ENCODE peak calls at places on chromosomes 3 and 15, in nine cellular contexts. One of them, this sample, is unnamed.

GRCh38 chr3:15223684-15224575 is 17.9 kb downstream of the CAPN7 start:
- ATAC-seq in stimulated activated naive B cell treated with anti-CD40 and anti-IgM and Interleukin-4, amounts not matched to agents 10 μg/mL and 1 μg/mL and 100 μg/mL, for 72 hours: no peak
- ATAC-seq in GM12878: no peak
- ATAC-seq in activated CD8-positive, alpha-beta T cell treated with anti-CD3 and anti-CD28 coated beads for 36 hours: no peak
- ATAC-seq in activated T-helper 17 cell treated with anti-CD3 and anti-CD28 coated beads, Interleukin-2, amount 50 U/mL, for 72 hours: no peak
- ATAC-seq in mucosa of descending colon: no peak
- ATAC-seq in activated CD4-positive, alpha-beta T cell treated with anti-CD3 and anti-CD28 coated beads for 36 hours: no peak
- ATAC-seq in pancreas: no peak
- ATAC-seq in upper lobe of right lung: no peak
- ATAC-seq in this sample: no peak

GRCh38 chr3:113287818-113288648 is 76.7 kb downstream of the BOC start:
- ATAC-seq in mucosa of descending colon: peak; percentile 58
- ATAC-seq in pancreas: peak; percentile 71
- ATAC-seq in GM12878: peak; percentile 65
- ATAC-seq in activated CD8-positive, alpha-beta T cell treated with anti-CD3 and anti-CD28 coated beads for 36 hours: peak; percentile 66
- ATAC-seq in activated CD4-positive, alpha-beta T cell treated with anti-CD3 and anti-CD28 coated beads for 36 hours: no peak
- ATAC-seq in upper lobe of right lung: peak; percentile 76
- ATAC-seq in stimulated activated naive B cell treated with anti-CD40 and anti-IgM and Interleukin-4, amounts not matched to agents 10 μg/mL and 1 μg/mL and 100 μg/mL, for 72 hours: no peak
- ATAC-seq in activated T-helper 17 cell treated with anti-CD3 and anti-CD28 coated beads, Interleukin-2, amount 50 U/mL, for 72 hours: peak; percentile 38
- ATAC-seq in this sample: no peak

GRCh38 chr3:186930639-186931486 is 537 bp downstream of the ST6GAL1 start:
- ATAC-seq in activated CD4-positive, alpha-beta T cell treated with anti-CD3 and anti-CD28 coated beads for 36 hours: peak; percentile 80
- ATAC-seq in GM12878: peak; percentile 92
- ATAC-seq in mucosa of descending colon: peak; percentile 84
- ATAC-seq in pancreas: peak; percentile 68
- ATAC-seq in stimulated activated naive B cell treated with anti-CD40 and anti-IgM and Interleukin-4, amounts not matched to agents 10 μg/mL and 1 μg/mL and 100 μg/mL, for 72 hours: peak; percentile 87
- ATAC-seq in activated CD8-positive, alpha-beta T cell treated with anti-CD3 and anti-CD28 coated beads for 36 hours: peak; percentile 77
- ATAC-seq in upper lobe of right lung: peak; percentile 86
- ATAC-seq in activated T-helper 17 cell treated with anti-CD3 and anti-CD28 coated beads, Interleukin-2, amount 50 U/mL, for 72 hours: peak; percentile 72
- ATAC-seq in this sample: peak; percentile 91

GRCh38 chr15:41659855-41660234 is 360 bp upstream of the MGA start:
- ATAC-seq in activated T-helper 17 cell treated with anti-CD3 and anti-CD28 coated beads, Interleukin-2, amount 50 U/mL, for 72 hours: peak; percentile 10
- ATAC-seq in GM12878: no peak
- ATAC-seq in activated CD4-positive, alpha-beta T cell treated with anti-CD3 and anti-CD28 coated beads for 36 hours: no peak
- ATAC-seq in mucosa of descending colon: no peak
- ATAC-seq in upper lobe of right lung: peak; percentile 5
- ATAC-seq in activated CD8-positive, alpha-beta T cell treated with anti-CD3 and anti-CD28 coated beads for 36 hours: no peak
- ATAC-seq in pancreas: peak; percentile 2
- ATAC-seq in stimulated activated naive B cell treated with anti-CD40 and anti-IgM and Interleukin-4, amounts not matched to agents 10 μg/mL and 1 μg/mL and 100 μg/mL, for 72 hours: peak; percentile 24
- ATAC-seq in this sample: peak; percentile 34

GRCh38 chr3:17680530-17680929 is 61.9 kb downstream of the TBC1D5 start:
- ATAC-seq in pancreas: no peak
- ATAC-seq in stimulated activated naive B cell treated with anti-CD40 and anti-IgM and Interleukin-4, amounts not matched to agents 10 μg/mL and 1 μg/mL and 100 μg/mL, for 72 hours: no peak
- ATAC-seq in upper lobe of right lung: no peak
- ATAC-seq in GM12878: peak; percentile 42
- ATAC-seq in activated T-helper 17 cell treated with anti-CD3 and anti-CD28 coated beads, Interleukin-2, amount 50 U/mL, for 72 hours: no peak
- ATAC-seq in activated CD4-positive, alpha-beta T cell treated with anti-CD3 and anti-CD28 coated beads for 36 hours: no peak
- ATAC-seq in mucosa of descending colon: no peak
- ATAC-seq in activated CD8-positive, alpha-beta T cell treated with anti-CD3 and anti-CD28 coated beads for 36 hours: no peak
- ATAC-seq in this sample: no peak

GRCh38 chr3:12629560-12629959 is 34.4 kb downstream of the RAF1 start:
- ATAC-seq in upper lobe of right lung: peak; percentile 58
- ATAC-seq in mucosa of descending colon: peak; percentile 74
- ATAC-seq in activated CD8-positive, alpha-beta T cell treated with anti-CD3 and anti-CD28 coated beads for 36 hours: no peak
- ATAC-seq in stimulated activated naive B cell treated with anti-CD40 and anti-IgM and Interleukin-4, amounts not matched to agents 10 μg/mL and 1 μg/mL and 100 μg/mL, for 72 hours: no peak
- ATAC-seq in activated T-helper 17 cell treated with anti-CD3 and anti-CD28 coated beads, Interleukin-2, amount 50 U/mL, for 72 hours: no peak
- ATAC-seq in activated CD4-positive, alpha-beta T cell treated with anti-CD3 and anti-CD28 coated beads for 36 hours: no peak
- ATAC-seq in GM12878: no peak
- ATAC-seq in pancreas: peak; percentile 73
- ATAC-seq in this sample: no peak

GRCh38 chr3:183265713-183266417 is 12.8 kb downstream of the B3GNT5 start:
- ATAC-seq in mucosa of descending colon: peak; percentile 93
- ATAC-seq in GM12878: peak; percentile 65
- ATAC-seq in activated CD8-positive, alpha-beta T cell treated with anti-CD3 and anti-CD28 coated beads for 36 hours: peak; percentile 93
- ATAC-seq in pancreas: peak; percentile 62
- ATAC-seq in activated T-helper 17 cell treated with anti-CD3 and anti-CD28 coated beads, Interleukin-2, amount 50 U/mL, for 72 hours: peak; percentile 96
- ATAC-seq in stimulated activated naive B cell treated with anti-CD40 and anti-IgM and Interleukin-4, amounts not matched to agents 10 μg/mL and 1 μg/mL and 100 μg/mL, for 72 hours: no peak
- ATAC-seq in upper lobe of right lung: peak; percentile 11
- ATAC-seq in activated CD4-positive, alpha-beta T cell treated with anti-CD3 and anti-CD28 coated beads for 36 hours: peak; percentile 98
- ATAC-seq in this sample: no peak

GRCh38 chr15:63042879-63043340 is 363 bp downstream of the TPM1 start:
- ATAC-seq in GM12878: no peak
- ATAC-seq in activated CD4-positive, alpha-beta T cell treated with anti-CD3 and anti-CD28 coated beads for 36 hours: no peak
- ATAC-seq in pancreas: peak; percentile 10
- ATAC-seq in upper lobe of right lung: peak; percentile 3
- ATAC-seq in activated CD8-positive, alpha-beta T cell treated with anti-CD3 and anti-CD28 coated beads for 36 hours: no peak
- ATAC-seq in activated T-helper 17 cell treated with anti-CD3 and anti-CD28 coated beads, Interleukin-2, amount 50 U/mL, for 72 hours: peak; percentile 9
- ATAC-seq in mucosa of descending colon: peak; percentile 32
- ATAC-seq in stimulated activated naive B cell treated with anti-CD40 and anti-IgM and Interleukin-4, amounts not matched to agents 10 μg/mL and 1 μg/mL and 100 μg/mL, for 72 hours: peak; percentile 30
- ATAC-seq in this sample: peak; percentile 45

GRCh38 chr3:190718097-190718496 is 144.4 kb downstream of the GMNC start:
- ATAC-seq in pancreas: no peak
- ATAC-seq in activated T-helper 17 cell treated with anti-CD3 and anti-CD28 coated beads, Interleukin-2, amount 50 U/mL, for 72 hours: no peak
- ATAC-seq in GM12878: no peak
- ATAC-seq in activated CD4-positive, alpha-beta T cell treated with anti-CD3 and anti-CD28 coated beads for 36 hours: no peak
- ATAC-seq in mucosa of descending colon: no peak
- ATAC-seq in upper lobe of right lung: no peak
- ATAC-seq in stimulated activated naive B cell treated with anti-CD40 and anti-IgM and Interleukin-4, amounts not matched to agents 10 μg/mL and 1 μg/mL and 100 μg/mL, for 72 hours: no peak
- ATAC-seq in activated CD8-positive, alpha-beta T cell treated with anti-CD3 and anti-CD28 coated beads for 36 hours: no peak
- ATAC-seq in this sample: no peak

GRCh38 chr3:126878664-126879063 is 104.3 kb upstream of the PLXNA1 start:
- ATAC-seq in activated T-helper 17 cell treated with anti-CD3 and anti-CD28 coated beads, Interleukin-2, amount 50 U/mL, for 72 hours: no peak
- ATAC-seq in mucosa of descending colon: no peak
- ATAC-seq in activated CD4-positive, alpha-beta T cell treated with anti-CD3 and anti-CD28 coated beads for 36 hours: no peak
- ATAC-seq in upper lobe of right lung: no peak
- ATAC-seq in GM12878: no peak
- ATAC-seq in pancreas: no peak
- ATAC-seq in activated CD8-positive, alpha-beta T cell treated with anti-CD3 and anti-CD28 coated beads for 36 hours: no peak
- ATAC-seq in stimulated activated naive B cell treated with anti-CD40 and anti-IgM and Interleukin-4, amounts not matched to agents 10 μg/mL and 1 μg/mL and 100 μg/mL, for 72 hours: no peak
- ATAC-seq in this sample: no peak

GRCh38 chr15:80999623-81000036 is 1.1 kb upstream of the TLNRD1 start:
- ATAC-seq in stimulated activated naive B cell treated with anti-CD40 and anti-IgM and Interleukin-4, amounts not matched to agents 10 μg/mL and 1 μg/mL and 100 μg/mL, for 72 hours: peak; percentile 17
- ATAC-seq in mucosa of descending colon: peak; percentile 69
- ATAC-seq in activated CD8-positive, alpha-beta T cell treated with anti-CD3 and anti-CD28 coated beads for 36 hours: peak; percentile 20
- ATAC-seq in GM12878: peak; percentile 35
- ATAC-seq in upper lobe of right lung: peak; percentile 1
- ATAC-seq in pancreas: peak; percentile 62
- ATAC-seq in activated T-helper 17 cell treated with anti-CD3 and anti-CD28 coated beads, Interleukin-2, amount 50 U/mL, for 72 hours: peak; percentile 13
- ATAC-seq in activated CD4-positive, alpha-beta T cell treated with anti-CD3 and anti-CD28 coated beads for 36 hours: peak; percentile 12
- ATAC-seq in this sample: peak; percentile 24

GRCh38 chr3:128051459-128051836 is 789 bp upstream of the SEC61A1 start:
- ATAC-seq in mucosa of descending colon: no peak
- ATAC-seq in activated CD4-positive, alpha-beta T cell treated with anti-CD3 and anti-CD28 coated beads for 36 hours: no peak
- ATAC-seq in GM12878: no peak
- ATAC-seq in stimulated activated naive B cell treated with anti-CD40 and anti-IgM and Interleukin-4, amounts not matched to agents 10 μg/mL and 1 μg/mL and 100 μg/mL, for 72 hours: no peak
- ATAC-seq in upper lobe of right lung: no peak
- ATAC-seq in activated CD8-positive, alpha-beta T cell treated with anti-CD3 and anti-CD28 coated beads for 36 hours: no peak
- ATAC-seq in pancreas: no peak
- ATAC-seq in activated T-helper 17 cell treated with anti-CD3 and anti-CD28 coated beads, Interleukin-2, amount 50 U/mL, for 72 hours: no peak
- ATAC-seq in this sample: no peak

GRCh38 chr3:124526601-124527000 is 203.7 kb upstream of the UMPS start:
- ATAC-seq in GM12878: no peak
- ATAC-seq in stimulated activated naive B cell treated with anti-CD40 and anti-IgM and Interleukin-4, amounts not matched to agents 10 μg/mL and 1 μg/mL and 100 μg/mL, for 72 hours: no peak
- ATAC-seq in mucosa of descending colon: no peak
- ATAC-seq in pancreas: no peak
- ATAC-seq in upper lobe of right lung: no peak
- ATAC-seq in activated CD4-positive, alpha-beta T cell treated with anti-CD3 and anti-CD28 coated beads for 36 hours: no peak
- ATAC-seq in activated CD8-positive, alpha-beta T cell treated with anti-CD3 and anti-CD28 coated beads for 36 hours: no peak
- ATAC-seq in activated T-helper 17 cell treated with anti-CD3 and anti-CD28 coated beads, Interleukin-2, amount 50 U/mL, for 72 hours: no peak
- ATAC-seq in this sample: no peak

GRCh38 chr3:176403531-176403930 is 793.8 kb downstream of the TBL1XR1 start:
- ATAC-seq in activated T-helper 17 cell treated with anti-CD3 and anti-CD28 coated beads, Interleukin-2, amount 50 U/mL, for 72 hours: no peak
- ATAC-seq in pancreas: no peak
- ATAC-seq in stimulated activated naive B cell treated with anti-CD40 and anti-IgM and Interleukin-4, amounts not matched to agents 10 μg/mL and 1 μg/mL and 100 μg/mL, for 72 hours: no peak
- ATAC-seq in activated CD8-positive, alpha-beta T cell treated with anti-CD3 and anti-CD28 coated beads for 36 hours: no peak
- ATAC-seq in GM12878: no peak
- ATAC-seq in activated CD4-positive, alpha-beta T cell treated with anti-CD3 and anti-CD28 coated beads for 36 hours: no peak
- ATAC-seq in upper lobe of right lung: no peak
- ATAC-seq in mucosa of descending colon: no peak
- ATAC-seq in this sample: no peak

GRCh38 chr15:48560321-48561051 is 85.0 kb downstream of the FBN1 start:
- ATAC-seq in activated CD4-positive, alpha-beta T cell treated with anti-CD3 and anti-CD28 coated beads for 36 hours: no peak
- ATAC-seq in GM12878: peak; percentile 93
- ATAC-seq in activated CD8-positive, alpha-beta T cell treated with anti-CD3 and anti-CD28 coated beads for 36 hours: no peak
- ATAC-seq in mucosa of descending colon: no peak
- ATAC-seq in upper lobe of right lung: no peak
- ATAC-seq in activated T-helper 17 cell treated with anti-CD3 and anti-CD28 coated beads, Interleukin-2, amount 50 U/mL, for 72 hours: no peak
- ATAC-seq in stimulated activated naive B cell treated with anti-CD40 and anti-IgM and Interleukin-4, amounts not matched to agents 10 μg/mL and 1 μg/mL and 100 μg/mL, for 72 hours: no peak
- ATAC-seq in pancreas: no peak
- ATAC-seq in this sample: no peak

GRCh38 chr3:197486861-197487260 is 68.9 kb downstream of the BDH1 start:
- ATAC-seq in stimulated activated naive B cell treated with anti-CD40 and anti-IgM and Interleukin-4, amounts not matched to agents 10 μg/mL and 1 μg/mL and 100 μg/mL, for 72 hours: no peak
- ATAC-seq in mucosa of descending colon: no peak
- ATAC-seq in upper lobe of right lung: peak; percentile 14
- ATAC-seq in activated CD4-positive, alpha-beta T cell treated with anti-CD3 and anti-CD28 coated beads for 36 hours: no peak
- ATAC-seq in pancreas: no peak
- ATAC-seq in GM12878: no peak
- ATAC-seq in activated T-helper 17 cell treated with anti-CD3 and anti-CD28 coated beads, Interleukin-2, amount 50 U/mL, for 72 hours: no peak
- ATAC-seq in activated CD8-positive, alpha-beta T cell treated with anti-CD3 and anti-CD28 coated beads for 36 hours: no peak
- ATAC-seq in this sample: no peak

GRCh38 chr15:69807752-69808151 is 290.0 kb downstream of the TLE3 start:
- ATAC-seq in GM12878: no peak
- ATAC-seq in stimulated activated naive B cell treated with anti-CD40 and anti-IgM and Interleukin-4, amounts not matched to agents 10 μg/mL and 1 μg/mL and 100 μg/mL, for 72 hours: no peak
- ATAC-seq in pancreas: no peak
- ATAC-seq in upper lobe of right lung: peak; percentile 34
- ATAC-seq in activated T-helper 17 cell treated with anti-CD3 and anti-CD28 coated beads, Interleukin-2, amount 50 U/mL, for 72 hours: peak; percentile 63
- ATAC-seq in activated CD8-positive, alpha-beta T cell treated with anti-CD3 and anti-CD28 coated beads for 36 hours: no peak
- ATAC-seq in activated CD4-positive, alpha-beta T cell treated with anti-CD3 and anti-CD28 coated beads for 36 hours: peak; percentile 70
- ATAC-seq in mucosa of descending colon: peak; percentile 65
- ATAC-seq in this sample: no peak

GRCh38 chr15:59594493-59594942 is 17.1 kb upstream of the GCNT3 start:
- ATAC-seq in activated CD8-positive, alpha-beta T cell treated with anti-CD3 and anti-CD28 coated beads for 36 hours: no peak
- ATAC-seq in stimulated activated naive B cell treated with anti-CD40 and anti-IgM and Interleukin-4, amounts not matched to agents 10 μg/mL and 1 μg/mL and 100 μg/mL, for 72 hours: no peak
- ATAC-seq in mucosa of descending colon: peak; percentile 78
- ATAC-seq in pancreas: peak; percentile 71
- ATAC-seq in upper lobe of right lung: peak; percentile 27
- ATAC-seq in activated T-helper 17 cell treated with anti-CD3 and anti-CD28 coated beads, Interleukin-2, amount 50 U/mL, for 72 hours: no peak
- ATAC-seq in GM12878: no peak
- ATAC-seq in activated CD4-positive, alpha-beta T cell treated with anti-CD3 and anti-CD28 coated beads for 36 hours: no peak
- ATAC-seq in this sample: no peak

GRCh38 chr3:71262368-71263265 is 320.9 kb downstream of the FOXP1 start:
- ATAC-seq in stimulated activated naive B cell treated with anti-CD40 and anti-IgM and Interleukin-4, amounts not matched to agents 10 μg/mL and 1 μg/mL and 100 μg/mL, for 72 hours: peak; percentile 27
- ATAC-seq in upper lobe of right lung: peak; percentile 39
- ATAC-seq in mucosa of descending colon: no peak
- ATAC-seq in activated T-helper 17 cell treated with anti-CD3 and anti-CD28 coated beads, Interleukin-2, amount 50 U/mL, for 72 hours: peak; percentile 40
- ATAC-seq in activated CD8-positive, alpha-beta T cell treated with anti-CD3 and anti-CD28 coated beads for 36 hours: peak; percentile 48
- ATAC-seq in GM12878: no peak
- ATAC-seq in pancreas: peak; percentile 40
- ATAC-seq in activated CD4-positive, alpha-beta T cell treated with anti-CD3 and anti-CD28 coated beads for 36 hours: peak; percentile 30
- ATAC-seq in this sample: peak; percentile 70

This sample was measured in stimulated activated memory B cell treated with anti-CD40 and anti-IgM and Interleukin-4, amounts not matched to agents 10 μg/mL and 1 μg/mL and 100 μg/mL, for 72 hours.